ENCODE peak calls at places on chromosomes 16 and 17, in seven cellular contexts. Y, N, J, O, F, B and S are unnamed samples.

GRCh38 chr16:89089142-89089541 is 4.5 kb upstream of the ACSF3 start:
- DNase-seq in Y (no peak), N (no peak), J (no peak), O (no peak), F (no peak), B (no peak), S (no peak)

GRCh38 chr17:50518265-50519023 is 10.2 kb downstream of the MYCBPAP start:
- DNase-seq in Y (no peak), N (no peak), J (no peak), O (no peak), F (no peak), B (no peak), S (no peak)

GRCh38 chr17:2635241-2635640 is 41.8 kb downstream of the PAFAH1B1 start:
- DNase-seq in Y (no peak), N (no peak), J (no peak), O (no peak), F (no peak), B (no peak), S (no peak)

GRCh38 chr17:65914784-65915342 is 277.1 kb downstream of the CEP112 start:
- DNase-seq in Y (no peak), N (no peak), J (peak; percentile 2), O (no peak), F (no peak), B (peak; percentile 60), S (no peak)

GRCh38 chr17:36657763-36658490 is 56.5 kb downstream of the MRM1 start:
- DNase-seq in Y (no peak), N (peak; percentile 24), J (no peak), O (peak; percentile 20), F (no peak), B (no peak), S (no peak)

GRCh38 chr17:57946798-57947358 is 8.3 kb downstream of the CUEDC1 start:
- DNase-seq in Y (no peak), N (no peak), J (peak; percentile 69), O (peak; percentile 94), F (no peak), B (peak; percentile 69), S (no peak)

GRCh38 chr17:45759761-45760160 is 24.4 kb upstream of the CRHR1 start:
- DNase-seq in Y (no peak), N (no peak), J (no peak), O (no peak), F (no peak), B (peak; percentile 20), S (no peak)

GRCh38 chr17:9987779-9988585 is 82.9 kb upstream of the RCVRN start:
- DNase-seq in Y (no peak), N (no peak), J (no peak), O (peak; percentile 56), F (no peak), B (peak; percentile 51), S (peak; percentile 22)

GRCh38 chr17:50346313-50347086 is 574 bp downstream of the XYLT2 start:
- DNase-seq in Y (no peak), N (no peak), J (peak; percentile 31), O (peak; percentile 42), F (no peak), B (no peak), S (no peak)

GRCh38 chr17:81244358-81245023 is 5.4 kb downstream of the NDUFAF8 start:
- DNase-seq in Y (no peak), N (no peak), J (no peak), O (no peak), F (no peak), B (peak; percentile 47), S (no peak)

GRCh38 chr17:82832881-82833475 is 6.8 kb downstream of the ZNF750 start:
- DNase-seq in Y (no peak), N (peak; percentile 6), J (no peak), O (no peak), F (no peak), B (no peak), S (no peak)

GRCh38 chr16:54145881-54146280 is 140.7 kb downstream of the IRX3 start:
- DNase-seq in Y (no peak), N (no peak), J (no peak), O (no peak), F (no peak), B (no peak), S (no peak)

GRCh38 chr17:81239714-81240555 is 817 bp downstream of the NDUFAF8 start:
- DNase-seq in Y (no peak), N (no peak), J (peak; percentile 64), O (peak; percentile 31), F (peak; percentile 15), B (peak; percentile 76), S (no peak)

GRCh38 chr16:75644240-75645012 is 3.0 kb downstream of the KARS1 start:
- DNase-seq in Y (no peak), N (no peak), J (peak; percentile 34), O (no peak), F (no peak), B (peak; percentile 35), S (no peak)

GRCh38 chr17:72542317-72542716 is 421.5 kb downstream of the SOX9 start:
- DNase-seq in Y (no peak), N (no peak), J (no peak), O (no peak), F (no peak), B (no peak), S (no peak)

GRCh38 chr16:55077231-55077630 is 146.6 kb downstream of the IRX5 start:
- DNase-seq in Y (no peak), N (no peak), J (no peak), O (no peak), F (no peak), B (no peak), S (no peak)

GRCh38 chr17:16989953-16990860 is 18.3 kb upstream of the TNFRSF13B start:
- DNase-seq in Y (no peak), N (no peak), J (no peak), O (peak; percentile 60), F (no peak), B (peak; percentile 41), S (no peak)

GRCh38 chr17:29051194-29051593 is 8.3 kb downstream of the PIPOX start:
- DNase-seq in Y (no peak), N (no peak), J (no peak), O (no peak), F (no peak), B (no peak), S (no peak)
- H3K4me1 ChIP-seq in Y (no peaks in the 10 kb centered on the region), N (no peaks in the 10 kb centered on the region), J (no peaks in the 10 kb centered on the region), O (peaks cover 6% of the 10 kb centered on the region), F (no peaks in the 10 kb centered on the region), B (peaks cover 5% of the 10 kb centered on the region), S (peaks cover 3% of the 10 kb centered on the region)

GRCh38 chr17:43888548-43888947 is 18.8 kb downstream of the MPP2 start:
- DNase-seq in Y (no peak), N (no peak), J (no peak), O (no peak), F (no peak), B (no peak), S (no peak)
- H3K27ac ChIP-seq in Y (no peak overlapping the region), N (no peak overlapping the region), J (no peak overlapping the region), O (no peak overlapping the region), F (no peak overlapping the region), B (no peak overlapping the region), S (no peak overlapping the region)

DNA sequence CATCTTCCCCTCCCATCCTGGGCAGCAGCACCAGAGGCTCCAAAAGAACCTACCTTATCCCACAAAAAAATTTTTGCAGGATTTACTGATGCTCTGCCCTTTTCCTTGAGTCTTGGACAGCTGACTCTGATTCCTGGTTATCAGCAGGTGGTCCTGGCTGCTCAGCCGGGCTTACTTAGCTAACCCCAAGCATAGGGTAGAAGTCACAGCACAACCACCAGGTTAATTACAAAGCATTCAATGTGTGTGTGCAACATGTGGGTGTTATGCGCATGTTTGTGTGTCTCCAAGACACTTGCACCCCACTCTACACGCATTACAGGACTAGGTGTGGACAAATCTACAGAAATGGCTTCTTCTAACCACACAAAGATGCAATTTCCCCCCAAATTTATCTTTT is 36.3 kb downstream of the PECAM1 start:
- DNase-seq in Y (no peak), N (no peak), J (no peak), O (no peak), F (no peak), B (no peak), S (no peak)
- H3K36me3 ChIP-seq in Y (no peaks in the 10 kb centered on the region), N (no peaks in the 10 kb centered on the region), J (no peaks in the 10 kb centered on the region), O (peaks cover 8% of the 10 kb centered on the region), F (no peaks in the 10 kb centered on the region), B (peaks cover 83% of the 10 kb centered on the region), S (no peaks in the 10 kb centered on the region)

GRCh38 chr16:15955425-15955824 is 6.0 kb downstream of the ABCC1 start:
- DNase-seq in Y (no peak), N (no peak), J (no peak), O (no peak), F (no peak), B (no peak), S (no peak)
- H3K4me1 ChIP-seq in Y (no peaks in the 10 kb centered on the region), N (no peaks in the 10 kb centered on the region), J (peaks cover 10% of the 10 kb centered on the region), O (peaks cover 4% of the 10 kb centered on the region), F (peaks cover 26% of the 10 kb centered on the region), B (peaks cover 33% of the 10 kb centered on the region), S (peaks cover 10% of the 10 kb centered on the region)

DNA sequence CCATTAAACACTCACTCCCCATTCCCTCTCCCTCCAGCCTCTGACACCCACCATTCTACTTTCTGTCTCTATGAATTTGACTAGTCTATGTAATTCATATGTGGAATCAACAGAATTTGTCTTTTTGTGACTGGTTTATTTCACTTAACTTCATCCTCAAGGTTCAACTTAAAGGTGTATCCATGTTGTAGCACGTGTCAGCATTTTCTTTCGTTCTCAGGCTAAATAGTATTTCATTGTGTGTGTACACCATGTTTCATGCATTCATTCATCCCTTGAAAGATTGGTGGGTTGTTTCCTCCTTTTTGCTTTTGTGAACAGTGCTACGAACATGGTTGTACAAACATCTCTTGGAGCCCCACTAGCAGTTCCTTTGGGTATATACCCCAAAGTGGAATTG is 36.0 kb downstream of the ATP2C2 start:
- DNase-seq in Y (no peak), N (no peak), J (no peak), O (no peak), F (no peak), B (no peak), S (no peak)
- H3K27ac ChIP-seq in Y (no peak overlapping the region), N (no peak overlapping the region), J (no peak overlapping the region), O (no peak overlapping the region), F (no peak overlapping the region), B (no peak overlapping the region), S (no peak overlapping the region)

DNA sequence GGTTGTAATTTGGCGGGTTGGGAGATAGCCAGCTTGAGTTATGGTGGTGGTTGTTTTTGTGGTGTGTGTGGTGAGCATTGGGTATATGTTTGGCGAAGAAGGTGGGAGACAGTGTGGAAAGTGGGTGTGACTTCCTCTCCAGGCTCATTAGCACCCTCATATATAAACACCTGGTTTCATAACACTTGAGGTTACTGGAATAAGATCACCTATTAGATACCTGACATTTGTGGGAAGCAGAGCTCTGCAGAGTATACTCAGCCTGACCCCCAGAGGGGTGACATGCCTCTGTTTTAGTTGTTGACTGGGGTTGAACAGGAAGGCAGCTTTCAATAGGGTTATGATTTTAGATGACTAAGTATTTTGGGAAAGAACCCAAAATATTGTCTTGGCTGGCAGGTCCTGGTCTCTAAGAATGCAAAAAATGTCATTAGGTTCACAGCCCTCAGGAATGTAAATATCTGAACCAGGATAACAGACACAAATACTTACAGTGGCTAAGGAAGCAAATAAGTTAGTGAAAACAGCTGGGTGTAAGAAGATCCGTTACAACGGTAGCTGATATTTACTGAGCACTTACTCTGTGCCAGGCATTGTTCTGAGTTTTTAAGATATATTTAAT is 18.3 kb upstream of the EFCAB13 start:
- DNase-seq in Y (peak; percentile 66), N (no peak), J (peak; percentile 90), O (peak; percentile 61), F (no peak), B (no peak), S (no peak)
- H3K36me3 ChIP-seq in Y (no peaks in the 10 kb centered on the region), N (peaks cover 64% of the 10 kb centered on the region), J (no peaks in the 10 kb centered on the region), O (peaks cover 96% of the 10 kb centered on the region), F (no peaks in the 10 kb centered on the region), B (no peaks in the 10 kb centered on the region), S (no peaks in the 10 kb centered on the region)